ENCODE peak calls at places on chromosomes 2 and 18, in five cellular contexts. X is activated CD4-positive, alpha-beta T cell treated with anti-CD3 and anti-CD28 coated beads, Interleukin-2, amount 50 U/mL, for 1 hour; J is HT-29; F is astrocyte of the spinal cord; G is ELF-1. O is an unnamed sample.

GRCh38 chr2:158644139-158644538 is 151.0 kb upstream of the DAPL1 start:
- DNase-seq in X (no peak), J (peak), F (peak), G (no peak), O (no peak)

GRCh38 chr2:221482581-221483140 is 89.4 kb downstream of the EPHA4 start:
- DNase-seq in X (no peak), J (no peak), F (no peak), G (no peak), O (peak)

GRCh38 chr18:58208207-58208944 is 164.3 kb downstream of the NEDD4L start:
- DNase-seq in X (no peak), J (no peak), F (no peak), G (no peak), O (peak)

GRCh38 chr2:199460101-199460671 is 2.4 kb upstream of the SATB2 start:
- DNase-seq in X (no peak), J (peak), F (peak), G (no peak), O (no peak)

GRCh38 chr2:70305531-70305930 is 3.7 kb upstream of the FAM136A start:
- DNase-seq in X (no peak), J (no peak), F (no peak), G (no peak), O (no peak)

GRCh38 chr18:64720781-64721464 is 572.0 kb upstream of the LINC00305 start:
- DNase-seq in X (no peak), J (peak), F (no peak), G (no peak), O (peak)

GRCh38 chr2:43612944-43613343 is 17.1 kb upstream of the THADA start:
- DNase-seq in X (no peak), J (no peak), F (no peak), G (peak), O (no peak)

GRCh38 chr2:241507430-241508239 is 749 bp downstream of the STK25 start:
- DNase-seq in X (peak), J (peak), F (peak), G (peak), O (no peak)

GRCh38 chr18:72601481-72601880 is 57.3 kb upstream of the CBLN2 start:
- DNase-seq in X (no peak), J (no peak), F (no peak), G (peak), O (no peak)

GRCh38 chr2:17543131-17543660 is 2.7 kb downstream of the VSNL1 start:
- DNase-seq in X (no peak), J (no peak), F (no peak), G (peak), O (peak)

GRCh38 chr2:18721038-18721922 is 131.9 kb upstream of the NT5C1B start:
- DNase-seq in X (no peak), J (no peak), F (peak), G (no peak), O (no peak)

GRCh38 chr2:230687498-230687897 is 25.1 kb upstream of the CAB39 start:
- DNase-seq in X (no peak), J (peak), F (peak), G (no peak), O (no peak)

GRCh38 chr2:177396630-177397460 is 4.3 kb downstream of the AGPS start:
- DNase-seq in X (no peak), J (peak), F (peak), G (no peak), O (no peak)

GRCh38 chr2:235920216-235920615 is 248.0 kb downstream of the GBX2 start:
- DNase-seq in X (no peak), J (no peak), F (no peak), G (no peak), O (no peak)

GRCh38 chr18:2903006-2903405 is 56.2 kb downstream of the EMILIN2 start:
- DNase-seq in X (no peak), J (no peak), F (peak), G (no peak), O (no peak)

GRCh38 chr2:127067620-127068350 is 39.2 kb downstream of the BIN1 start:
- DNase-seq in X (peak), J (peak), F (peak), G (peak), O (peak)

GRCh38 chr18:74631242-74632087 is 33.8 kb downstream of the ZNF407 start:
- DNase-seq in X (no peak), J (no peak), F (peak), G (no peak), O (no peak)

GRCh38 chr18:60059216-60059615 is 159.4 kb downstream of the PMAIP1 start:
- DNase-seq in X (no peak), J (no peak), F (no peak), G (no peak), O (no peak)

GRCh38 chr2:3168230-3168891 is 209.3 kb downstream of the EIPR1 start:
- DNase-seq in X (no peak), J (no peak), F (peak), G (peak), O (no peak)